ENCODE peak calls at places on chromosome 14, in four cellular contexts. Y, E, R and T are unnamed samples.

GRCh38 chr14:29627141-29627540 is 300.5 kb downstream of the PRKD1 start:
- DNase-seq in Y (no peak), E (no peak), R (no peak), T (no peak)

GRCh38 chr14:98622208-98623051 is 649.6 kb downstream of the BCL11B start:
- DNase-seq in R (no peak), Y (no peak), E (no peak), T (no peak)

GRCh38 chr14:35352274-35353233 is 52.0 kb downstream of the NFKBIA start:
- DNase-seq in E (no peak), Y (no peak), R (peak; percentile 44), T (no peak)

GRCh38 chr14:32372154-32372553 is 43.1 kb downstream of the AKAP6 start:
- DNase-seq in Y (no peak), R (no peak), E (no peak), T (no peak)

GRCh38 chr14:66842911-66843572 is 335.1 kb downstream of the GPHN start:
- DNase-seq in E (no peak), Y (no peak), R (no peak), T (no peak)

GRCh38 chr14:56247495-56248087 is 129.4 kb downstream of the PELI2 start:
- DNase-seq in R (no peak), E (no peak), Y (no peak), T (no peak)

GRCh38 chr14:49888293-49888692 is 4.6 kb upstream of the ARF6 start:
- DNase-seq in R (no peak), Y (peak; percentile 8), E (no peak), T (no peak)

GRCh38 chr14:73365727-73366126 is 92.6 kb downstream of the NUMB start:
- DNase-seq in E (no peak), R (no peak), Y (no peak), T (no peak)

GRCh38 chr14:101972126-101972785 is 7.9 kb downstream of the DYNC1H1 start:
- DNase-seq in Y (peak; percentile 86), R (peak; percentile 80), E (no peak), T (peak; percentile 89)

GRCh38 chr14:24315807-24316596 is 4.7 kb downstream of the LTB4R start:
- DNase-seq in R (peak; percentile 48), E (no peak), Y (peak; percentile 73), T (no peak)

GRCh38 chr14:24314377-24315193 is 3.3 kb downstream of the LTB4R start:
- DNase-seq in E (no peak), R (no peak), Y (no peak), T (no peak)

GRCh38 chr14:24313912-24314311 is 2.6 kb downstream of the LTB4R start:
- DNase-seq in R (no peak), E (no peak), Y (no peak), T (no peak)

GRCh38 chr14:24316597-24316950 is 5.3 kb downstream of the LTB4R start:
- DNase-seq in E (no peak), R (no peak), Y (no peak), T (no peak)

GRCh38 chr14:24315243-24315806 is 4.0 kb downstream of the LTB4R start:
- DNase-seq in R (no peak), E (no peak), Y (no peak), T (no peak)
- H3K27ac ChIP-seq in R (no peak overlapping the region), E (no peak overlapping the region), Y (no peak overlapping the region), T (no peak overlapping the region)

DNA sequence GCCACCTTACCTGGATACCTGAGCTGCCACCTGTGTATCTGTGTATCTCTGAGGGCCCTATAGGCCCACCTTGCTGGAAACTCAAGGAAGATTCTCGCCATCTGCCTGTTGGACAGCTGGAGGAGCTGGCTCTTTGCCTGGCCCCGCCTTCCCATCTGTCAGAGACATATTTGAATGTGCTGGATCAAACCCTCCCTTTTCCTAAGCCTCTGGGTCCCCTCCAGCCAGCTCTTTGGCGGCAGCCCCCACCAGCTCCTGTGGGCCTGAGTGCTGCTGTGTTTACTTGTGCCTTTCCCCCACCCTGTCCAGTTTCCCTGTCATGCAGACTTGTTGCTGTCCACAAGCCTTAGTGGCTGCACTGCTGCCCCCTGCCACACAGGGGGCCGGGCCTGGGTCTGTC is 55.9 kb upstream of the SRSF5 start:
- DNase-seq in E (peak; percentile 24), Y (peak; percentile 76), R (no peak), T (peak; percentile 71)
- H3K4me3 ChIP-seq in E (no peak overlapping the region), Y (no peak overlapping the region), R (no peak overlapping the region), T (no peak overlapping the region)

GRCh38 chr14:91320266-91320665 is 75.8 kb upstream of the GPR68 start:
- DNase-seq in Y (no peak), E (no peak), R (no peak), T (no peak)

GRCh38 chr14:91316761-91317160 is 72.3 kb upstream of the GPR68 start:
- DNase-seq in R (no peak), E (no peak), Y (no peak), T (no peak)

GRCh38 chr14:91321131-91321530 is 76.6 kb upstream of the GPR68 start:
- DNase-seq in E (no peak), Y (no peak), R (no peak), T (no peak)

GRCh38 chr14:91317381-91318313 is 73.1 kb upstream of the GPR68 start:
- DNase-seq in Y (peak; percentile 90), E (no peak), R (peak; percentile 80), T (no peak)

GRCh38 chr14:91318911-91319310 is 74.4 kb upstream of the GPR68 start:
- DNase-seq in E (no peak), R (no peak), Y (no peak), T (no peak)
- H3K36me3 ChIP-seq in E (no peaks in the 10 kb centered on the region), R (no peaks in the 10 kb centered on the region), Y (no peaks in the 10 kb centered on the region), T (peaks cover 8% of the 10 kb centered on the region)

DNA sequence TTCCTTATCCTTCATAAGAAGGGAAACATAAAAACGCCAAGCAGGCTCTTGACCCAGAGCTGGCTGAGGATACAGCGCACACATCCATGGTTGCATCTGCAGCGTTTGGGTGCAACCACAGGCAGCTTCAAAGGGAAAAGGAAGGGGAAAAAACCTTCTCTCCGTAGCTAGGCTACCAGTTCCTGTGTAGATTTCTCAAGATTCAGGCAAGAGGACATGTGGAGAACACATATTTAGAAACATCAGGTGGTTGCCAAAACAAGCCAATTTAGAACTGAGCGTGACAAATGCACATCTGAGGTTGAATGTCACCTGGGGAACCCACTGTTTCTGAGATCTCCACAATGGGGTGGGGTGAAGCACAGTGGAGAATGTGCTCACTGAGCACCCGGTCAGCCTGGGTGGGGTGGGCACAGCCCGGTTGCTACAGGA is 78.3 kb upstream of the BDKRB2 start:
- DNase-seq in E (no peak), Y (peak; percentile 12), R (no peak), T (no peak)
- H3K27ac ChIP-seq in E (no peak overlapping the region), Y (no peak overlapping the region), R (no peak overlapping the region), T (no peak overlapping the region)

DNA sequence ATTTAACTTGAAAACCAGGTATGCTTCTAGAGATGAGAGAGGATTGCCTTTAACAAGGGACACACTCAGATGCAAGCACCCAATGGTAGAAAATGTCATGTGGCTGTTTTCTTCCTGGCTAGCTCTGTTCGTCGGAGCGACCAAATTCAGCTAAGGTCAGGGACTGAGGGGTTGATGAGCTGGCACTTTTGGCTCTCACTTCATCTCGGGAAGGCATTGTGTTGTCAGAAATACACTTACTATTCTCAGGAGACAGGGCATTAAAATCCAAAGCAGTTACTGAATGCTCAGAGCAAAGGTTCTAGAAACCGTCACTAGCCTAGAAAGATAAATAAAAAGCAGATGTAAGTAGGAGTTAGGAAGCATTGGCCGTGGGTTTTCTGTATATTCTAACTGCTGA is 275.7 kb upstream of the SSTR1 start:
- DNase-seq in E (no peak), Y (no peak), R (no peak), T (no peak)
- H3K4me3 ChIP-seq in E (no peak overlapping the region), Y (no peak overlapping the region), R (no peak overlapping the region), T (no peak overlapping the region)

GRCh38 chr14:22563987-22564386 is 25.0 kb downstream of the DAD1 start:
- DNase-seq in R (no peak), Y (no peak), E (no peak), T (no peak)

GRCh38 chr14:22564463-22564862 is 24.6 kb downstream of the DAD1 start:
- DNase-seq in R (no peak), E (no peak), Y (no peak), T (no peak)

GRCh38 chr14:22561366-22561660 is 27.7 kb downstream of the DAD1 start:
- DNase-seq in R (no peak), E (no peak), Y (no peak), T (no peak)

GRCh38 chr14:22560638-22561365 is 28.2 kb downstream of the DAD1 start:
- DNase-seq in Y (peak; percentile 40), R (no peak), E (no peak), T (no peak)

GRCh38 chr14:22561661-22562579 is 27.1 kb downstream of the DAD1 start:
- DNase-seq in R (no peak), E (no peak), Y (no peak), T (no peak)
- H3K36me3 ChIP-seq in R (no peaks in the 10 kb centered on the region), E (peaks cover 4% of the 10 kb centered on the region), Y (no peaks in the 10 kb centered on the region), T (peaks cover 28% of the 10 kb centered on the region)

DNA sequence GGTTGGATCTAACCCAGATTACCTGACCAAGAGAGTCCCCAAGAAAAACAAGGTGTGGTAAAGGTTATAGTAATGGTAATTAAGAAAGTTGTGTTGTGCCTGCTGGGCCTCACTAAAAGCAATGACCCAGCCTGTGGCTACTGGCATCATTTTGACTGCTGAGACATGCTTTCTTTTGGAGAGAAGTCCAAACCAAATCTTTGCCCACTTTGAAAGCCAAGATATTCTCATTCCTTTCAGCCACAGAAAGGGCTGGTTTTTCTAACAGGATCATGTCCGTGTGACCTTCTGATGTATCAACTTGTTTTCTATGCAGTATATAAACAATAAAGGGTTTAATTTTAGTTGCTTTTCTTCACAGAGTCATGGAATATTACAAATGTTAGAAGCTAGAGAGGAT is 388.6 kb downstream of the RAD51B start:
- DNase-seq in Y (no peak), E (no peak), R (no peak), T (no peak)
- H3K27ac ChIP-seq in Y (no peak overlapping the region), E (no peak overlapping the region), R (peak overlapping the region; percentile 41), T (no peak overlapping the region)

GRCh38 chr14:21023817-21024667 is 819 bp downstream of the NDRG2 start:
- DNase-seq in Y (peak; percentile 57), R (no peak), E (no peak), T (no peak)
- H3K4me3 ChIP-seq in Y (peak overlapping the region; percentile 86), R (peak overlapping the region; percentile 83), E (peak overlapping the region; percentile 65), T (peak overlapping the region; percentile 66)

DNA sequence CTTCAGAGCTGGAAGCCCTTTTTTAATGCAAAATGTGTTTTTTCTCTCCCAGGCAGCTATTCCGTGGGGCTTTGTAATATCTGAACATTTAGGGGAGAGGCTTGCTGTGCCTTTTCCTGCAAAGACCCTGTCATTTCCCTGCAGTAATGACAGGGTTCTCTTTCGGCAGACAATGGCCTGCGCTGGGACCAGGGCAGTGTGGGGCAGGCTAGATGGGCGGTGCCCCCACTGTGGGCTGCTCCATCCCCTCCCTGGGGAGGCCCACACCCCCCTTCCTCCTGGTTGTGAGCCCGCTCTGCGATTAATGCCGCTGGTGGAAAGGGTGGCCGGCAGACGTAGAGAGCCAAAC is 31.4 kb downstream of the KIF26A start:
- DNase-seq in R (no peak), Y (no peak), E (no peak), T (no peak)
- H3K36me3 ChIP-seq in R (no peaks in the 10 kb centered on the region), Y (no peaks in the 10 kb centered on the region), E (no peaks in the 10 kb centered on the region), T (peaks cover 39% of the 10 kb centered on the region)